ENCODE peak calls at places on chromosomes 11 and 22, in ten cellular contexts. G is H7, F is GF-D8, P is mucosa of gallbladder, L is neural progenitor cell, J is T-helper 1 cell, M is head of caudate nucleus, C is OCI-M1, S is Daoy, W is epithelial cell of prostate. I is an unnamed sample.

GRCh38 chr22:24894998-24895397 is 51.5 kb downstream of the LHFPL7 start:
- DNase-seq in C (no peak), G (peak; percentile 58), M (no peak), F (no peak), S (peak; percentile 75), W (peak; percentile 40), L (no peak), P (peak; percentile 87), J (no peak), I (peak; percentile 90)

GRCh38 chr22:23484651-23485050 is 95.4 kb downstream of the IGLL1 start:
- DNase-seq in C (no peak), P (no peak), S (no peak), W (no peak), J (no peak), M (no peak), L (no peak), G (no peak), F (no peak), I (no peak)

GRCh38 chr11:44842219-44842618 is 108.5 kb downstream of the TP53I11 start:
- DNase-seq in G (no peak), J (no peak), P (no peak), W (no peak), F (no peak), M (no peak), S (no peak), L (no peak), C (no peak), I (no peak)

GRCh38 chr11:114738954-114739353 is 60.6 kb downstream of the NXPE2 start:
- DNase-seq in J (peak; percentile 10), P (peak; percentile 32), W (peak; percentile 5), C (peak; percentile 72), S (peak; percentile 49), G (peak; percentile 36), M (peak; percentile 50), F (no peak), L (peak; percentile 71), I (no peak)

GRCh38 chr11:86983071-86983488 is 27.9 kb upstream of the FZD4 start:
- DNase-seq in S (no peak), W (no peak), P (peak; percentile 78), L (no peak), F (no peak), G (no peak), J (no peak), M (no peak), C (no peak), I (no peak)

GRCh38 chr22:20511578-20512259 is 4.3 kb downstream of the MED15 start:
- DNase-seq in P (no peak), S (no peak), L (no peak), C (no peak), J (no peak), G (no peak), F (no peak), W (no peak), M (no peak), I (no peak)

GRCh38 chr11:104432526-104432925 is 268.6 kb upstream of the PDGFD start:
- DNase-seq in F (no peak), C (no peak), M (no peak), J (no peak), W (no peak), L (no peak), G (no peak), P (no peak), S (no peak), I (no peak)

GRCh38 chr11:133937015-133937414 is 19.8 kb downstream of the IGSF9B start:
- DNase-seq in M (no peak), L (no peak), P (no peak), W (no peak), J (no peak), G (peak; percentile 34), S (no peak), C (no peak), F (no peak), I (no peak)

GRCh38 chr22:22913989-22914388 is 26.4 kb downstream of the IGLL5 start:
- DNase-seq in G (no peak), W (no peak), L (no peak), P (no peak), C (no peak), M (no peak), J (no peak), F (no peak), S (no peak), I (no peak)

GRCh38 chr11:86765146-86765663 is 35.1 kb upstream of the PRSS23 start:
- DNase-seq in L (no peak), S (no peak), P (no peak), F (no peak), W (no peak), C (no peak), J (no peak), M (no peak), G (no peak), I (no peak)